ENCODE peak calls at places on chromosomes 3 and 15, in nine cellular contexts. Y is NCI-H774; Q is AG10803; S is NCI-H460; I is substantia nigra; P is foreskin fibroblast; B is activated naive CD4-positive, alpha-beta T cell; N is adrenal gland; U is foreskin melanocyte. F is an unnamed sample.

GRCh38 chr15:80070840-80071239 is 11.4 kb downstream of the ZFAND6 start:
- DNase-seq in S (no peak), I (no peak), Q (peak; percentile 66), U (peak; percentile 81), N (no peak), Y (no peak), P (peak; percentile 45), B (no peak), F (no peak)

GRCh38 chr3:134965849-134966248 is 170.8 kb downstream of the EPHB1 start:
- DNase-seq in Y (peak; percentile 72), I (no peak), N (no peak), S (no peak), P (no peak), U (no peak), Q (no peak), B (no peak), F (no peak)

GRCh38 chr3:141797819-141798405 is 34.7 kb downstream of the GRK7 start:
- DNase-seq in U (no peak), N (peak; percentile 16), P (no peak), S (no peak), Q (no peak), B (no peak), Y (no peak), I (no peak), F (no peak)

GRCh38 chr3:58168498-58168897 is 42.3 kb downstream of the DNASE1L3 start:
- DNase-seq in S (no peak), N (no peak), I (no peak), P (no peak), Y (no peak), U (no peak), Q (no peak), B (no peak), F (no peak)

GRCh38 chr3:52531636-52532516 is 1.8 kb downstream of the NT5DC2 start:
- DNase-seq in I (no peak), P (no peak), Y (no peak), S (no peak), U (no peak), Q (no peak), N (peak; percentile 33), B (no peak), F (no peak)

GRCh38 chr15:78368671-78369070 is 28.5 kb downstream of the CRABP1 start:
- DNase-seq in B (no peak), Y (no peak), P (peak; percentile 51), I (no peak), S (no peak), Q (no peak), N (no peak), U (no peak), F (no peak)

GRCh38 chr15:47959617-47960398 is 161.0 kb upstream of the SLC24A5 start:
- DNase-seq in Q (no peak), P (no peak), S (no peak), N (no peak), U (peak; percentile 15), Y (no peak), B (no peak), I (no peak), F (no peak)

GRCh38 chr3:155791190-155791589 is 14.9 kb downstream of the C3orf33 start:
- DNase-seq in N (no peak), Q (peak; percentile 15), Y (no peak), S (peak; percentile 8), I (no peak), B (no peak), P (peak; percentile 35), U (no peak), F (no peak)

GRCh38 chr15:39555885-39556284 is 25.0 kb upstream of the THBS1 start:
- DNase-seq in U (no peak), Y (no peak), P (no peak), I (no peak), S (no peak), N (no peak), Q (no peak), B (no peak), F (no peak)

GRCh38 chr15:89197503-89197971 is 23.8 kb downstream of the RLBP1 start:
- DNase-seq in Y (peak; percentile 1), S (no peak), N (peak; percentile 27), I (peak; percentile 69), P (no peak), B (no peak), U (peak; percentile 94), Q (no peak), F (no peak)

GRCh38 chr3:193815246-193816027 is 222.4 kb downstream of the OPA1 start:
- DNase-seq in P (no peak), B (no peak), U (no peak), S (no peak), Q (no peak), Y (no peak), N (no peak), I (no peak), F (no peak)

F was measured in D341Med.